ENCODE peak calls at places on chromosome 1, in eight cellular contexts. O is A549, L is IMR-90, G is H1, F is adrenal gland, J is heart left ventricle, Q is right lobe of liver, B is ovary. P is an unnamed sample.

GRCh38 chr1:196180847-196181593 is 427.2 kb downstream of the KCNT2 start:
- DNase-seq in B (no peak), F (no peak), J (no peak), Q (no peak), O (peak), L (peak), G (no peak), P (no peak)

GRCh38 chr1:221777434-221778072 is 35.7 kb upstream of the DUSP10 start:
- DNase-seq in O (no peak), F (no peak), Q (no peak), B (no peak), G (no peak), J (no peak), L (no peak), P (no peak)

GRCh38 chr1:172273668-172274396 is 146.7 kb upstream of the C1orf105 start:
- DNase-seq in L (no peak), O (no peak), J (no peak), Q (no peak), F (no peak), B (no peak), G (no peak), P (no peak)

GRCh38 chr1:169207825-169208520 is 101.5 kb downstream of the ATP1B1 start:
- DNase-seq in J (no peak), B (no peak), G (no peak), L (no peak), O (no peak), Q (no peak), F (no peak), P (no peak)

GRCh38 chr1:183920651-183921050 is 115.7 kb downstream of the RGL1 start:
- DNase-seq in G (no peak), J (no peak), B (no peak), L (no peak), Q (no peak), O (no peak), F (no peak), P (no peak)

GRCh38 chr1:202713110-202713509 is 2.9 kb upstream of the SYT2 start:
- DNase-seq in O (peak), Q (no peak), L (no peak), J (no peak), B (no peak), F (no peak), G (no peak), P (no peak)

GRCh38 chr1:186617860-186618780 is 62.1 kb downstream of the PTGS2 start:
- DNase-seq in Q (peak), O (peak), F (peak), L (no peak), B (no peak), J (peak), G (no peak), P (no peak)

GRCh38 chr1:12539705-12540579 is 78.1 kb downstream of the DHRS3 start:
- DNase-seq in Q (peak), J (peak), O (no peak), G (peak), F (peak), B (peak), L (peak), P (peak)

GRCh38 chr1:31013187-31013864 is 52.2 kb downstream of the PUM1 start:
- DNase-seq in F (no peak), G (no peak), J (no peak), Q (no peak), B (no peak), O (no peak), L (peak), P (no peak)

GRCh38 chr1:248890549-248891498 is 15.2 kb upstream of the PGBD2 start:
- DNase-seq in F (no peak), G (no peak), J (no peak), O (no peak), B (no peak), L (peak), Q (no peak), P (no peak)

GRCh38 chr1:11746795-11747487 is 11.0 kb downstream of the AGTRAP start:
- DNase-seq in B (no peak), O (no peak), Q (no peak), J (no peak), L (no peak), F (peak), G (no peak), P (no peak)

GRCh38 chr1:154765970-154766369 is 104.1 kb downstream of the KCNN3 start:
- DNase-seq in L (peak), J (no peak), B (no peak), Q (no peak), G (no peak), F (no peak), O (peak), P (no peak)

GRCh38 chr1:158121604-158122254 is 59.0 kb upstream of the CD1D start:
- DNase-seq in J (no peak), O (peak), B (peak), Q (no peak), G (peak), F (peak), L (peak), P (no peak)

GRCh38 chr1:8294170-8294697 is 23.7 kb upstream of the SLC45A1 start:
- DNase-seq in B (peak), L (no peak), O (no peak), G (no peak), J (no peak), Q (no peak), F (no peak), P (no peak)
- H3K4me3 ChIP-seq in B (peak), L (no peak), O (no peak), G (no peak), J (no peak), Q (no peak), F (no peak), P (no peak)

GRCh38 chr1:67686272-67687197 is 1.5 kb downstream of the GADD45A start:
- DNase-seq in Q (peak), G (peak), L (peak), J (peak), O (peak), B (peak), F (peak), P (peak)

GRCh38 chr1:67684526-67685066 is 405 bp upstream of the GADD45A start:
- DNase-seq in G (no peak), O (no peak), F (no peak), Q (no peak), J (no peak), L (no peak), B (no peak), P (no peak)

GRCh38 chr1:67683736-67684525 is 1.1 kb upstream of the GADD45A start:
- DNase-seq in F (no peak), O (no peak), L (peak), Q (no peak), J (no peak), B (peak), G (no peak), P (no peak)

GRCh38 chr1:67685558-67686271 is 714 bp downstream of the GADD45A start:
- DNase-seq in Q (peak), B (peak), J (peak), G (peak), F (peak), L (no peak), O (no peak), P (peak)

DNA sequence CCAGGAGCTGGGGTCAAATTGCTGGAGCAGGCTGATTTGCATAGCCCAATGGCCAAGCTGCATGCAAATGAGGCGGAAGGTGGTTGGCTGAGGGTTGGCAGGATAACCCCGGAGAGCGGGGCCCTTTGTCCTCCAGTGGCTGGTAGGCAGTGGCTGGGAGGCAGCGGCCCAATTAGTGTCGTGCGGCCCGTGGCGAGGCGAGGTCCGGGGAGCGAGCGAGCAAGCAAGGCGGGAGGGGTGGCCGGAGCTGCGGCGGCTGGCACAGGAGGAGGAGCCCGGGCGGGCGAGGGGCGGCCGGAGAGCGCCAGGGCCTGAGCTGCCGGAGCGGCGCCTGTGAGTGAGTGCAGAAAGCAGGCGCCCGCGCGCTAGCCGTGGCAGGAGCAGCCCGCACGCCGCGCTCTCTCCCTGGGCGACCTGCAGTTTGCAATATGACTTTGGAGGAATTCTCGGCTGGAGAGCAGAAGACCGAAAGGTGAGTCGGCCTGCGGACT is at the start of gene GADD45A:
- DNase-seq in Q (peak), O (peak), G (peak), F (peak), B (peak), J (peak), L (peak), P (peak)
- TF ChIP-seq POLR2A in Q (peak), O (peak), G (peak), F (peak), B (peak), J (peak), L (peak), P (peak)

GRCh38 chr1:53120659-53121058 is 21.8 kb downstream of the SLC1A7 start:
- DNase-seq in L (no peak), O (no peak), B (no peak), G (no peak), F (no peak), Q (no peak), J (no peak), P (no peak)
- TF ChIP-seq CTCF in L (no peak), O (no peak), B (no peak), G (peak), F (no peak), Q (no peak), J (no peak), P (no peak)

GRCh38 chr1:241532173-241532553 is at the start of gene KMO:
- DNase-seq in Q (no peak), G (no peak), J (no peak), L (peak), B (no peak), O (no peak), F (peak), P (no peak)
- H3K4me3 ChIP-seq in Q (peak), G (no peak), J (peak), L (peak), B (peak), O (peak), F (peak), P (peak)

GRCh38 chr1:234559917-234560676 is 49.9 kb downstream of the IRF2BP2 start:
- DNase-seq in Q (no peak), F (no peak), B (no peak), J (no peak), G (no peak), L (no peak), O (no peak), P (no peak)
- TF ChIP-seq POLR2A in Q (no peak), F (no peak), B (no peak), J (no peak), G (no peak), L (no peak), O (no peak), P (no peak)

DNA sequence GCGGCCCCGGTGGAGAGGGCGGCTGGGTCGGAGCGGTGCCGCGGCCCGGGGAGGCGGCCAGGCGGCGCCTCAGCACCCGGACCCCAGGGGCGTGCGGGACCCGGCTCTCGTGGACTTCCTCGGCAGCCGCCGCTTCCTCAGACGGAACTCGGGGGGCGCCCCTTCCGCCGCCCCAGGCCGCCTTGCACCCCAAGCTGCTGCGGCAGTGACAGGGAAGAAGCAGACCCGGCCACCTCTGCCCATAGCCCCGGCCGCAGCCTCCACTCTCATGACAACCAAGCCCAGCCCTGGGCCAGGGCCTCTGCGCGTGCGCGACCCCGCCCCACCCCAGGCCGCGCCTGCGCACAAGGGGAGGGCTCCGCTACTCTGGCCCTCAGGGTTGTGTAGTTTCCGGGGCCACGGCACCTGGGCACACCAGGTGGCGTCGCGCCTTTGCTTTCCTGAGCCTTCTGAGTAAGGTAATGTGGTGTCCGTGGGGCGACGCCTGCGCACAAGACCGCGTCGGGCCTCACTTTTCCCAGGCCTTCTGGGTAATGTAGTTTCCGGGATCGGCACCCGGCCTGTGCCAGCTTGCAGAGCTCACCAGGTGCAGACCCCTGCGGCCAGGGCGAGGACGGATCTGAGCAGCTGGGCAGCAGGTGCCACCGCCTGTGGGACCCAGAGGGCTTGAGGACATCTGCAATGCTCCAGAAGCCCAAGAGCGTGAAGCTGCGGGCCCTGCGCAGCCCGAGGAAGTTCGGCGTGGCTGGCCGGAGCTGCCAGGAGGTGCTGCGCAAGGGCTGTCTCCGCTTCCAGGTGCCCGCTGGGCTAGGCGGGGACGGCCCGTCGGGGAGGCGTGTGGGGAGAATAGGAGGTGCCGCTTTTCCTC is at the start of the genes CEP104 and DFFB:
- DNase-seq in Q (peak), F (peak), O (peak), B (peak), L (peak), J (peak), G (peak), P (peak)
- TF ChIP-seq CTCF in Q (peak), F (no peak), O (peak), B (no peak), L (no peak), J (peak), G (peak), P (peak)

GRCh38 chr1:231160851-231161710 is 777 bp upstream of the TRIM67 start:
- DNase-seq in J (no peak), L (no peak), F (no peak), O (no peak), B (no peak), Q (no peak), G (peak), P (no peak)

GRCh38 chr1:231162300-231162969 is 577 bp downstream of the TRIM67 start:
- DNase-seq in Q (peak), F (peak), J (peak), B (no peak), L (peak), O (peak), G (peak), P (no peak)

GRCh38 chr1:231161711-231162299 is at the start of gene TRIM67:
- DNase-seq in J (peak), L (no peak), Q (peak), G (peak), F (peak), B (no peak), O (peak), P (no peak)

GRCh38 chr1:231163831-231164427 is 2.1 kb downstream of the TRIM67 start:
- DNase-seq in O (no peak), B (no peak), G (no peak), L (no peak), Q (no peak), F (no peak), J (no peak), P (no peak)

DNA sequence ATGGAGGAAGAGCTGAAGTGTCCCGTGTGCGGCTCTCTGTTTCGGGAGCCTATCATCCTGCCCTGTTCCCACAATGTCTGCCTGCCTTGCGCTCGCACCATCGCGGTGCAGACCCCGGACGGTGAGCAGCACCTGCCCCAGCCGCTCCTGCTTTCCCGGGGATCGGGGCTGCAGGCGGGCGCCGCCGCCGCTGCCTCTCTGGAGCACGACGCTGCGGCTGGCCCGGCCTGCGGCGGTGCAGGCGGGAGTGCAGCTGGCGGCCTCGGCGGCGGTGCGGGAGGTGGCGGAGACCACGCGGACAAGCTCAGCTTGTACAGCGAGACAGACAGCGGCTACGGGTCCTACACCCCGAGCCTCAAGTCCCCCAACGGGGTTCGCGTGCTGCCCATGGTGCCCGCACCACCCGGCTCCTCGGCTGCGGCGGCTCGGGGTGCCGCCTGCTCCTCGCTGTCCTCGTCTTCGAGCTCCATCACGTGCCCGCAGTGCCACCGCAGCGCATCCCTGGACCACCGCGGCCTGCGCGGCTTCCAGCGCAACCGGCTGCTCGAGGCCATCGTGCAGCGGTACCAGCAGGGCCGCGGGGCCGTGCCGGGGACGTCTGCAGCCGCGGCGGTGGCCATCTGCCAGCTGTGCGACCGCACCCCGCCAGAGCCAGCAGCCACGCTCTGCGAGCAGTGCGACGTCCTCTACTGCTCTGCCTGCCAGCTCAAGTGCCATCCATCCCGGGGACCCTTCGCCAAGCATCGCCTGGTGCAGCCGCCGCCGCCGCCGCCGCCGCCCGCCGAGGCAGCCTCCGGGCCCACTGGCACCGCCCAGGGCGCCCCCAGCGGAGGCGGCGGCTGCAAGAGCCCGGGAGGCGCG is 1.3 kb downstream of the TRIM67 start:
- DNase-seq in B (no peak), J (no peak), L (no peak), G (peak), O (no peak), Q (no peak), F (peak), P (no peak)
- H3K4me3 ChIP-seq in B (no peak), J (peak), L (no peak), G (peak), O (peak), Q (peak), F (no peak), P (peak)

GRCh38 chr1:178931843-178932551 is 61.1 kb upstream of the ANGPTL1 start:
- DNase-seq in Q (no peak), F (peak), G (no peak), L (peak), O (no peak), B (peak), J (peak), P (peak)
- TF ChIP-seq POLR2A in Q (no peak), F (no peak), G (no peak), L (no peak), O (no peak), B (peak), J (no peak), P (no peak)

DNA sequence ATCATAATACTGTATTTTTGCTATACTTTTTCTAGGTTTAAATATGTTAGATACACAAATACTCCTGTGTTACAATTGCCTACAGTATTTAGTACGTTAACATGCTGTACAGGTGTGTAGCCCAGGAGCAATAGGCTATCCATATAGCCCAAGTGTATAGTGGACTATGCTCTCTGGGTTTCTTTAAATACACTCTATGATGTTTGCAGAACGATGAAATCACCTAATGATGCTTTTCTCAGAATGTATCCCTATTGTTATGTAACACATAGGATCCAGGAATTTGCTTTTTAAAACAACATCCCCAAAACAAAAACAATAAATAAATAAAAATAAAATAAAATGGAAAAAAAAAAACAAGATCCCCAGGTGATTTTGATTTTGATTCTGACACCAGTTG is 18.1 kb upstream of the RBM15 start:
- DNase-seq in J (no peak), Q (no peak), G (no peak), O (no peak), F (no peak), L (no peak), B (no peak), P (no peak)
- TF ChIP-seq CTCF in J (no peak), Q (no peak), G (no peak), O (no peak), F (no peak), L (no peak), B (no peak), P (no peak)

P was measured in tibial nerve.